ENCODE peak calls at places on chromosomes 4 and X, in ten cellular contexts. I is mammary epithelial cell, F is OCI-LY7, K is fibroblast of mammary gland, A is lung, H is Caco-2, D is foreskin fibroblast, Z is AG04450, E is heart right ventricle, N is right lobe of liver. X is an unnamed sample.

GRCh38 chrX:103360092-103360491 is 3.8 kb downstream of the TCEAL9 start:
- DNase-seq in I (no peak), F (no peak), K (no peak), A (no peak), H (no peak), D (no peak), Z (no peak), E (no peak), N (no peak), X (no peak)

GRCh38 chr4:721261-722171 is 15.9 kb downstream of the PCGF3 start:
- DNase-seq in I (peak; percentile 62), F (no peak), K (peak; percentile 30), A (no peak), H (no peak), D (no peak), Z (no peak), E (peak; percentile 36), N (no peak), X (no peak)

GRCh38 chrX:84160736-84161135 is 27.3 kb downstream of the RPS6KA6 start:
- DNase-seq in I (no peak), F (no peak), K (no peak), A (no peak), H (no peak), D (no peak), Z (no peak), E (no peak), N (no peak), X (no peak)

GRCh38 chrX:150476183-150476699 is 92.2 kb upstream of the MTM1 start:
- DNase-seq in I (no peak), F (no peak), K (peak; percentile 59), A (no peak), H (no peak), D (peak; percentile 19), Z (peak; percentile 16), E (no peak), N (no peak), X (peak; percentile 4)

GRCh38 chr4:98786866-98787265 is 128.5 kb upstream of the TSPAN5 start:
- DNase-seq in I (no peak), F (no peak), K (peak; percentile 11), A (no peak), H (peak; percentile 27), D (peak; percentile 12), Z (no peak), E (no peak), N (no peak), X (no peak)

GRCh38 chr4:126404549-126404948 is 1089.8 kb downstream of the FAT4 start:
- DNase-seq in I (peak; percentile 82), F (no peak), K (peak; percentile 41), A (no peak), H (no peak), D (peak; percentile 33), Z (peak; percentile 6), E (no peak), N (no peak), X (no peak)

GRCh38 chr4:5412296-5412695 is 296.1 kb downstream of the EVC2 start:
- DNase-seq in I (no peak), F (no peak), K (no peak), A (no peak), H (no peak), D (no peak), Z (no peak), E (no peak), N (no peak), X (no peak)

GRCh38 chrX:110853610-110854009 is 58.0 kb upstream of the CHRDL1 start:
- DNase-seq in I (peak; percentile 42), F (no peak), K (peak; percentile 32), A (no peak), H (peak; percentile 1), D (peak; percentile 2), Z (no peak), E (peak; percentile 3), N (no peak), X (no peak)

GRCh38 chr4:1290165-1290977 is 680 bp downstream of the MAEA start:
- DNase-seq in I (peak; percentile 33), F (peak; percentile 54), K (no peak), A (no peak), H (peak; percentile 57), D (no peak), Z (no peak), E (no peak), N (peak; percentile 43), X (no peak)

DNA sequence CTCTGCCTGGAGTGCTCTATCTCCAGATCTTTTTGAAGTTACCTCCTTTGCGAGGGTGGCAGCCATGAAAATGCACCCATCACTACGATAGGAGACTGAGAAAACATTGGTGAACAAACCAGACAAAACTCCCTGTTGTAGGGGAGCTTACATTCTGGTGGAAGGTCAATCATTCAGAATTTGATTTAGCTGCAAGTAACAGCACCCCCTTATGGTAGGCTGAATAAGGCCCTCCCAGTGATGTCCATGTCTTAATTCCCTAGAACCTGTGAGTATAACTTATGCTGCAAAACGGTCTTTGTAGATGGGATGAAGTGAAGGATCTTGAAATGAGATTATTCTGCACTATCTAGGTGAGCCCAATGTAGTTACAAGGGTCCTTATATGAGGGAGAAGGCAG is 5.6 kb upstream of the TEC start:
- DNase-seq in I (peak; percentile 24), F (peak; percentile 45), K (peak; percentile 64), A (no peak), H (peak; percentile 10), D (no peak), Z (no peak), E (no peak), N (no peak), X (no peak)
- TF ChIP-seq CTCF in I (peak; percentile 77), F (peak; percentile 85), K (peak; percentile 91), A (peak; percentile 41), H (peak; percentile 32), D (peak; percentile 43), Z (peak; percentile 52), E (peak; percentile 45), N (peak; percentile 70), X (peak; percentile 54)

DNA sequence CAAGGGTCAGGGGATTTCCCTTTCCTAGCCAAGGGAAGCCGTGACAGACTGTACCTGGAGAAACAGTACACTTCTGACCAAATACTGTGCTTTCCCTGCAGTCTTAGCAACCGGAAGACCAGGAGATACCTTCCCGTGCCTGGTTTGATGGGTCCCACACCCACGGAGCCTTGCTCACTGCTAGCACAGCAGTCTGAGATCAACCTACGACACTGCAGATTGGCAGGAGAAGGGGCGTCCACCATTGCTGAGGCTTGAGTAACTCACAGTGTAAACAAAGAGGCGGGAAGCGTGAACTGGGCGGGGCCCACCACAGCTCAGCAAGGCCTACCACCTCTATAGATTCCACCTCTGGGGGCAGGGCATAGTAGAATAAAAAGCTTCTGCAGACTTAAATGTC is 48.7 kb upstream of the SRD5A3 start:
- DNase-seq in I (peak; percentile 57), F (no peak), K (peak; percentile 20), A (no peak), H (peak; percentile 1), D (no peak), Z (no peak), E (no peak), N (no peak), X (no peak)
- H3K4me3 ChIP-seq in I (no peak overlapping the region), F (no peak overlapping the region), K (no peak overlapping the region), A (no peak overlapping the region), H (no peak overlapping the region), D (no peak overlapping the region), Z (no peak overlapping the region), E (no peak overlapping the region), N (no peak overlapping the region), X (no peak overlapping the region)

DNA sequence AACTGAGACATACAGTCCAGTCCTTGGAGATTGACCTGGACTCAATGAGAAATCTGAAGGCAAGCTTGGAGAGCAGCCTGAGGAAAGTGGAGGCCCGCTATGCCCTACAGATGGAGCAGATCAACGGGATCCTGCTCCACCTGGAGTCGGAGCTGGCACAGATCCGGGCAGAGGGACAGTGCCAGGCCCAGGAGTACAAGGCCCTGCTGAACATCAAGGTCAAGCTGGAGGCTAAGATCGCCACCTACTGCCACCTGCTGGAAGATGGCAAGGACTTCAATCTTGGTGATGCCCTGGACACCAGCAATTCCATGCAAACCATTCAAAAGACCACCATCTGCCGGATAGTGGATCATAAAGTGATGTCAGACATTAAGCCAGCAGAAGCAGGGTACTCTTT is 20.4 kb upstream of the FRMPD3 start:
- DNase-seq in I (no peak), F (peak; percentile 53), K (peak; percentile 48), A (no peak), H (peak; percentile 24), D (no peak), Z (no peak), E (no peak), N (peak; percentile 27), X (no peak)
- TF ChIP-seq CTCF in I (peak; percentile 40), F (peak; percentile 64), K (peak; percentile 38), A (no peak), H (no peak), D (peak; percentile 29), Z (peak; percentile 17), E (peak; percentile 23), N (peak; percentile 42), X (peak; percentile 43)

GRCh38 chr4:7111441-7111840 is 43.6 kb upstream of the GRPEL1 start:
- DNase-seq in I (no peak), F (no peak), K (no peak), A (no peak), H (no peak), D (no peak), Z (no peak), E (no peak), N (no peak), X (no peak)

GRCh38 chr4:7112656-7113055 is 44.8 kb upstream of the GRPEL1 start:
- DNase-seq in I (no peak), F (no peak), K (no peak), A (no peak), H (no peak), D (no peak), Z (no peak), E (no peak), N (no peak), X (no peak)

GRCh38 chr4:7118013-7118832 is 50.4 kb upstream of the GRPEL1 start:
- DNase-seq in I (no peak), F (no peak), K (no peak), A (no peak), H (no peak), D (no peak), Z (no peak), E (no peak), N (no peak), X (no peak)

GRCh38 chr4:7120341-7120740 is 52.5 kb upstream of the GRPEL1 start:
- DNase-seq in I (no peak), F (no peak), K (peak; percentile 28), A (no peak), H (no peak), D (no peak), Z (no peak), E (no peak), N (no peak), X (no peak)

GRCh38 chr4:7115557-7116340 is 47.9 kb upstream of the GRPEL1 start:
- DNase-seq in I (no peak), F (no peak), K (no peak), A (no peak), H (no peak), D (no peak), Z (no peak), E (no peak), N (no peak), X (no peak)
- H3K4me3 ChIP-seq in I (no peak overlapping the region), F (no peak overlapping the region), K (no peak overlapping the region), A (no peak overlapping the region), H (no peak overlapping the region), D (no peak overlapping the region), Z (no peak overlapping the region), E (no peak overlapping the region), N (no peak overlapping the region), X (no peak overlapping the region)

GRCh38 chr4:34953145-34953799 is 1291.0 kb downstream of the ARAP2 start:
- DNase-seq in I (no peak), F (no peak), K (no peak), A (no peak), H (peak; percentile 78), D (no peak), Z (no peak), E (no peak), N (no peak), X (no peak)
- TF ChIP-seq CTCF in I (no peak), F (no peak), K (no peak), A (no peak), H (peak; percentile 76), D (peak; percentile 16), Z (no peak), E (no peak), N (no peak), X (no peak)